ENCODE peak calls at places on chromosome 14, in five cellular contexts. One of them, this sample, is unnamed.

GRCh38 chr14:21476526-21476924 is 234 bp downstream of the RAB2B start:
- DNase-seq in GM20000: no peak
- DNase-seq in neural progenitor cell: peak
- DNase-seq in fibroblast of pulmonary artery: no peak
- DNase-seq in WTC11: peak
- DNase-seq in this sample: peak

GRCh38 chr14:64509036-64509435 is 4.5 kb downstream of the ZBTB1 start:
- DNase-seq in GM20000: no peak
- DNase-seq in neural progenitor cell: peak
- DNase-seq in fibroblast of pulmonary artery: no peak
- DNase-seq in WTC11: peak
- DNase-seq in this sample: no peak

GRCh38 chr14:102170061-102170460 is 30.4 kb downstream of the WDR20 start:
- DNase-seq in GM20000: no peak
- DNase-seq in neural progenitor cell: no peak
- DNase-seq in fibroblast of pulmonary artery: no peak
- DNase-seq in WTC11: no peak
- DNase-seq in this sample: no peak

GRCh38 chr14:104306450-104307040 is 168.2 kb downstream of the KIF26A start:
- DNase-seq in GM20000: no peak
- DNase-seq in neural progenitor cell: no peak
- DNase-seq in fibroblast of pulmonary artery: no peak
- DNase-seq in WTC11: no peak
- DNase-seq in this sample: no peak

GRCh38 chr14:90811641-90812040 is 4.6 kb downstream of the TTC7B start:
- DNase-seq in GM20000: no peak
- DNase-seq in neural progenitor cell: peak
- DNase-seq in fibroblast of pulmonary artery: no peak
- DNase-seq in WTC11: no peak
- DNase-seq in this sample: no peak

GRCh38 chr14:65689070-65689469 is 276.5 kb downstream of the FUT8 start:
- DNase-seq in GM20000: no peak
- DNase-seq in neural progenitor cell: no peak
- DNase-seq in fibroblast of pulmonary artery: no peak
- DNase-seq in WTC11: no peak
- DNase-seq in this sample: no peak

GRCh38 chr14:96091941-96092411 is 52.8 kb downstream of the C14orf132 start:
- DNase-seq in GM20000: no peak
- DNase-seq in neural progenitor cell: no peak
- DNase-seq in fibroblast of pulmonary artery: peak
- DNase-seq in WTC11: no peak
- DNase-seq in this sample: no peak

GRCh38 chr14:74905595-74906142 is 17.4 kb downstream of the RPS6KL1 start:
- DNase-seq in GM20000: peak
- DNase-seq in neural progenitor cell: peak
- DNase-seq in fibroblast of pulmonary artery: peak
- DNase-seq in WTC11: peak
- DNase-seq in this sample: peak

GRCh38 chr14:104352493-104353220 is 214.3 kb downstream of the KIF26A start:
- DNase-seq in GM20000: no peak
- DNase-seq in neural progenitor cell: no peak
- DNase-seq in fibroblast of pulmonary artery: no peak
- DNase-seq in WTC11: no peak
- DNase-seq in this sample: no peak

GRCh38 chr14:25032092-25032784 is 17.7 kb downstream of the STXBP6 start:
- DNase-seq in GM20000: no peak
- DNase-seq in neural progenitor cell: no peak
- DNase-seq in fibroblast of pulmonary artery: no peak
- DNase-seq in WTC11: peak
- DNase-seq in this sample: no peak

GRCh38 chr14:69288001-69288771 is 28.2 kb downstream of the GALNT16 start:
- DNase-seq in GM20000: no peak
- DNase-seq in neural progenitor cell: peak
- DNase-seq in fibroblast of pulmonary artery: peak
- DNase-seq in WTC11: no peak
- DNase-seq in this sample: no peak

GRCh38 chr14:56498112-56498511 is 81.5 kb upstream of the TMEM260 start:
- DNase-seq in GM20000: no peak
- DNase-seq in neural progenitor cell: no peak
- DNase-seq in fibroblast of pulmonary artery: no peak
- DNase-seq in WTC11: no peak
- DNase-seq in this sample: no peak

GRCh38 chr14:33123281-33123680 is 184.6 kb downstream of the NPAS3 start:
- DNase-seq in GM20000: no peak
- DNase-seq in neural progenitor cell: no peak
- DNase-seq in fibroblast of pulmonary artery: no peak
- DNase-seq in WTC11: no peak
- DNase-seq in this sample: no peak

GRCh38 chr14:78319826-78320635 is 149.9 kb downstream of the NRXN3 start:
- DNase-seq in GM20000: no peak
- DNase-seq in neural progenitor cell: peak
- DNase-seq in fibroblast of pulmonary artery: no peak
- DNase-seq in WTC11: no peak
- DNase-seq in this sample: no peak

GRCh38 chr14:73829526-73830431 is 21.9 kb upstream of the PTGR2 start:
- DNase-seq in GM20000: peak
- DNase-seq in neural progenitor cell: no peak
- DNase-seq in fibroblast of pulmonary artery: peak
- DNase-seq in WTC11: no peak
- DNase-seq in this sample: peak

GRCh38 chr14:81694419-81694818 is 160.8 kb upstream of the SEL1L start:
- DNase-seq in GM20000: no peak
- DNase-seq in neural progenitor cell: no peak
- DNase-seq in fibroblast of pulmonary artery: no peak
- DNase-seq in WTC11: no peak
- DNase-seq in this sample: no peak

GRCh38 chr14:53001787-53002378 is 51.0 kb upstream of the FERMT2 start:
- DNase-seq in GM20000: no peak
- DNase-seq in neural progenitor cell: no peak
- DNase-seq in fibroblast of pulmonary artery: no peak
- DNase-seq in WTC11: no peak
- DNase-seq in this sample: no peak

GRCh38 chr14:52640137-52640536 is 55.2 kb downstream of the ERO1A start:
- DNase-seq in GM20000: no peak
- DNase-seq in neural progenitor cell: no peak
- DNase-seq in fibroblast of pulmonary artery: no peak
- DNase-seq in WTC11: no peak
- DNase-seq in this sample: no peak

GRCh38 chr14:50854521-50854920 is 17.3 kb upstream of the ABHD12B start:
- DNase-seq in GM20000: no peak
- DNase-seq in neural progenitor cell: no peak
- DNase-seq in fibroblast of pulmonary artery: no peak
- DNase-seq in WTC11: no peak
- DNase-seq in this sample: no peak

GRCh38 chr14:68141531-68142088 is 322.0 kb downstream of the RAD51B start:
- DNase-seq in GM20000: no peak
- DNase-seq in neural progenitor cell: no peak
- DNase-seq in fibroblast of pulmonary artery: peak
- DNase-seq in WTC11: no peak
- DNase-seq in this sample: no peak

GRCh38 chr14:87139299-87139698 is 853.7 kb downstream of the GALC start:
- DNase-seq in GM20000: no peak
- DNase-seq in neural progenitor cell: no peak
- DNase-seq in fibroblast of pulmonary artery: peak
- DNase-seq in WTC11: no peak
- DNase-seq in this sample: no peak

GRCh38 chr14:90532826-90533525 is 136.1 kb downstream of the CALM1 start:
- DNase-seq in GM20000: no peak
- DNase-seq in neural progenitor cell: no peak
- DNase-seq in fibroblast of pulmonary artery: no peak
- DNase-seq in WTC11: no peak
- DNase-seq in this sample: no peak

GRCh38 chr14:90785474-90785873 is 30.8 kb downstream of the TTC7B start:
- DNase-seq in GM20000: no peak
- DNase-seq in neural progenitor cell: no peak
- DNase-seq in fibroblast of pulmonary artery: peak
- DNase-seq in WTC11: peak
- DNase-seq in this sample: no peak

GRCh38 chr14:72120315-72120714 is 188.1 kb downstream of the RGS6 start:
- DNase-seq in GM20000: no peak
- DNase-seq in neural progenitor cell: no peak
- DNase-seq in fibroblast of pulmonary artery: no peak
- DNase-seq in WTC11: no peak
- DNase-seq in this sample: no peak

GRCh38 chr14:73231874-73232851 is 5.1 kb upstream of the PAPLN start:
- DNase-seq in GM20000: peak
- DNase-seq in neural progenitor cell: peak
- DNase-seq in fibroblast of pulmonary artery: no peak
- DNase-seq in WTC11: peak
- DNase-seq in this sample: peak

GRCh38 chr14:105178069-105178867 is 2.8 kb downstream of the NUDT14 start:
- DNase-seq in GM20000: no peak
- DNase-seq in neural progenitor cell: no peak
- DNase-seq in fibroblast of pulmonary artery: no peak
- DNase-seq in WTC11: no peak
- DNase-seq in this sample: no peak

DNA sequence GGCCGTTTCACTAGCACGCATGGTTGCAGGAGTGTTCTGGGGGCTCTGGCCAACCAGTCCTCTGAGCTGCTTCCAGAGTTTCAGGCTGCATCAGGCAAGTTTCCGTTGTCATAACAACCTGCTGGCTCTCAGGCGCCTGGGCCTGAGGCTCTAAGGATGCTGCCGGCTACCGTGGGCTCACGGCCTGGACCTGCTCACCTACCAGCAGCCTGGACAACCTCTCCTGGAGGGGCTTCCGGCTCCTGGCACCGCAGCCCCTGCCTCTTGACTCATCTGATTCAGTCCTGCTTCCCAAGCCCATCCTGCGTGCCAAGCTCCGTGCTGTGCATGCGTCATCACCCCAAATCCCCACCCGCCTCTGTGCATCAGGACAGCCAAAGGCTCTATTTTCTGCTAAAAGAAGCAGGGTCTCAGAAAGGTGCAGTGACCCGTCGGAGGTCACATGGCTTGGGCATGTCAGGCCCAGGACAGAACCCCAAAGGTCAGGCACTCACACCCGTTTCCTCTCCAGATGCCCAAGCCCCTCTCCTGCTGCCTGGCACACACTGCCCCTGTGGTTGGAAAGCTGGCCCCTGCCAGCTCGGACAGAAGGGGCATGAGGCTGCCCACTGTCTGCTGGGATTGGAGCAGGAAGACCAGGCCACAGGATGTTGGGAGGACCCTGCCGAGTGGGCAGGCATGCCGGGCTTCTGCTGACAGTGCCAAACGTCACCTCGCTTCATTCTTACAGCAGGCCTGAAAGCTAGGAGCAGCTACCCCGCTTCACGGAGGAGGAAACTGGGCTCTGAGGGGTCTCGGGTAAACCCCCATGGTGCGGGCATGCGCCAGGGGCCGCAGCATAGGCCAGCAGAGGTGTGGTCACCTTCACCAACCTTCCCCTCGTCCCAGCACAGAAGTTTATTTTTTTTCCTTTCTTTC is 5.7 kb downstream of the BEGAIN start:
- DNase-seq in GM20000: no peak
- DNase-seq in neural progenitor cell: no peak
- DNase-seq in fibroblast of pulmonary artery: no peak
- DNase-seq in WTC11: peak
- DNase-seq in this sample: no peak
- TF ChIP-seq CTCF in GM20000: no peak
- TF ChIP-seq CTCF in neural progenitor cell: no peak
- TF ChIP-seq CTCF in fibroblast of pulmonary artery: no peak
- TF ChIP-seq CTCF in WTC11: no peak
- TF ChIP-seq CTCF in this sample: no peak

GRCh38 chr14:34662558-34663088 is 32.7 kb upstream of the SNX6 start:
- DNase-seq in GM20000: no peak
- DNase-seq in neural progenitor cell: no peak
- DNase-seq in fibroblast of pulmonary artery: peak
- DNase-seq in WTC11: no peak
- DNase-seq in this sample: no peak
- TF ChIP-seq CTCF in GM20000: no peak
- TF ChIP-seq CTCF in neural progenitor cell: no peak
- TF ChIP-seq CTCF in fibroblast of pulmonary artery: no peak
- TF ChIP-seq CTCF in WTC11: no peak
- TF ChIP-seq CTCF in this sample: no peak

GRCh38 chr14:54493293-54493692 is 4.5 kb upstream of the GMFB start:
- DNase-seq in GM20000: no peak
- DNase-seq in neural progenitor cell: peak
- DNase-seq in fibroblast of pulmonary artery: no peak
- DNase-seq in WTC11: peak
- DNase-seq in this sample: no peak
- TF ChIP-seq CTCF in GM20000: no peak
- TF ChIP-seq CTCF in neural progenitor cell: peak
- TF ChIP-seq CTCF in fibroblast of pulmonary artery: no peak
- TF ChIP-seq CTCF in WTC11: no peak
- TF ChIP-seq CTCF in this sample: no peak

GRCh38 chr14:88871429-88871828 is 47.0 kb downstream of the TTC8 start:
- DNase-seq in GM20000: no peak
- DNase-seq in neural progenitor cell: no peak
- DNase-seq in fibroblast of pulmonary artery: no peak
- DNase-seq in WTC11: no peak
- DNase-seq in this sample: no peak

GRCh38 chr14:88866305-88866704 is 41.9 kb downstream of the TTC8 start:
- DNase-seq in GM20000: no peak
- DNase-seq in neural progenitor cell: peak
- DNase-seq in fibroblast of pulmonary artery: no peak
- DNase-seq in WTC11: no peak
- DNase-seq in this sample: no peak

GRCh38 chr14:88870777-88871176 is 46.3 kb downstream of the TTC8 start:
- DNase-seq in GM20000: no peak
- DNase-seq in neural progenitor cell: no peak
- DNase-seq in fibroblast of pulmonary artery: no peak
- DNase-seq in WTC11: no peak
- DNase-seq in this sample: no peak

GRCh38 chr14:88872976-88873375 is 48.5 kb downstream of the TTC8 start:
- DNase-seq in GM20000: no peak
- DNase-seq in neural progenitor cell: no peak
- DNase-seq in fibroblast of pulmonary artery: no peak
- DNase-seq in WTC11: no peak
- DNase-seq in this sample: no peak

DNA sequence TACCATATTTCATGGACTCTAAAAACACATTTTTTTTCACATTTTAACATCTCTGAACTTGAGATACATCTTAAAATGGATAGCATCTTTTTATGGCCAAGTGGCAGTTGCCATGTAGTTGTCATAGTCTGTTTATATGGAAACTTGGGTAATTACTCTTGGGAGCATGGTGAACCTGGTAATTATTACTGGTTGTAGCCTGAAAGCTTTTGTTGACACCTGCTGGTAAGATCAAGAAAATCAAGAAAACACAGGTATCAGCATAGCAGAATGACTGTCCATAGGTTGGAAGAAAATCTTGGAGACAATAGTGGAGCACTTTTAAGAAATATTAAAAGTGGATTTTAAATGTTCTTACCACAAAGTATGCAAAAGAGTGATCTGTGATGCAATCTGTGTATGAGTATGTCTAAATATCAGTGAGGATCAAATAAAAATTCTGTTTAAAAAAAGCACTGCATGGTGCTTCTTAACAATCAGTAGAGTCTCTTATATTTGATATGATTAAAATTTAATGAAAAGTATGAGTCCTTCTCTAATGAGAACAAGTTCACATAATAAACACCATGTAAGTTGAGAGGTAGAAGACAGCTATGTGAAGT is 44.2 kb downstream of the TTC8 start:
- DNase-seq in GM20000: peak
- DNase-seq in neural progenitor cell: no peak
- DNase-seq in fibroblast of pulmonary artery: peak
- DNase-seq in WTC11: no peak
- DNase-seq in this sample: peak
- TF ChIP-seq CTCF in GM20000: peak
- TF ChIP-seq CTCF in neural progenitor cell: peak
- TF ChIP-seq CTCF in fibroblast of pulmonary artery: peak
- TF ChIP-seq CTCF in WTC11: no peak
- TF ChIP-seq CTCF in this sample: peak